ENCODE peak calls at places on chromosomes 16 and 17, in seven cellular contexts. H is IMR-90, E is mesendoderm, J is H9, B is trophoblast cell, L is H1, S is mesenchymal stem cell. X is an unnamed sample.

GRCh38 chr16:83965444-83966152 is 2.4 kb upstream of the NECAB2 start:
- DNase-seq in J (no peak), L (no peak), H (no peak), E (no peak), B (no peak), S (no peak), X (no peak)

GRCh38 chr17:41975099-41976083 is 8.8 kb downstream of the CNP start:
- DNase-seq in S (no peak), B (no peak), H (peak), E (no peak), J (no peak), L (no peak), X (no peak)

GRCh38 chr17:396788-397187 is 44.2 kb upstream of the RPH3AL start:
- DNase-seq in H (no peak), E (no peak), J (no peak), L (no peak), B (no peak), S (no peak), X (no peak)

GRCh38 chr16:80369559-80369958 is 171.2 kb upstream of the DYNLRB2 start:
- DNase-seq in E (peak), H (peak), B (peak), J (peak), S (peak), L (peak), X (peak)

GRCh38 chr16:80436510-80436909 is 104.3 kb upstream of the DYNLRB2 start:
- DNase-seq in E (no peak), H (no peak), B (no peak), S (no peak), J (no peak), L (no peak), X (no peak)

GRCh38 chr17:76502326-76503211 is 1.3 kb upstream of the RHBDF2 start:
- DNase-seq in S (no peak), H (no peak), E (no peak), J (no peak), L (no peak), B (no peak), X (no peak)

GRCh38 chr16:35510701-35511100 is 2051.3 kb downstream of the TP53TG3F start:
- DNase-seq in B (no peak), E (no peak), H (no peak), L (no peak), J (no peak), S (no peak), X (no peak)

GRCh38 chr16:73183678-73184092 is 135.8 kb upstream of the ZFHX3 start:
- DNase-seq in L (no peak), B (no peak), J (no peak), E (no peak), S (no peak), H (no peak), X (no peak)

GRCh38 chr17:64218066-64218465 is 45.0 kb downstream of the TEX2 start:
- DNase-seq in J (no peak), E (no peak), B (no peak), S (no peak), L (no peak), H (no peak), X (no peak)

GRCh38 chr17:41739661-41740352 is 5.4 kb upstream of the HAP1 start:
- DNase-seq in B (peak), J (no peak), S (peak), E (no peak), L (no peak), H (peak), X (no peak)

GRCh38 chr17:4159761-4160160 is 16.8 kb downstream of the CYB5D2 start:
- DNase-seq in J (no peak), S (no peak), E (no peak), B (no peak), L (no peak), H (no peak), X (no peak)

GRCh38 chr16:27977966-27978365 is 85.5 kb downstream of the GSG1L start:
- DNase-seq in S (no peak), B (peak), H (peak), L (no peak), J (no peak), E (no peak), X (no peak)

GRCh38 chr16:27976990-27977389 is 86.5 kb downstream of the GSG1L start:
- DNase-seq in B (no peak), E (no peak), L (no peak), J (no peak), H (no peak), S (no peak), X (no peak)

GRCh38 chr16:27972500-27972899 is 91.0 kb downstream of the GSG1L start:
- DNase-seq in J (peak), H (peak), B (peak), L (no peak), E (peak), S (peak), X (peak)

GRCh38 chr16:27973678-27974077 is 89.8 kb downstream of the GSG1L start:
- DNase-seq in L (no peak), E (peak), B (no peak), S (no peak), J (no peak), H (no peak), X (no peak)

GRCh38 chr16:27974896-27975540 is 88.5 kb downstream of the GSG1L start:
- DNase-seq in B (no peak), H (no peak), S (no peak), J (no peak), E (no peak), L (no peak), X (no peak)
- H2BK120ac ChIP-seq in B (no peak), H (no peak), S (no peak), J (no peak), E (no peak), L (no peak), X (no peak)

DNA sequence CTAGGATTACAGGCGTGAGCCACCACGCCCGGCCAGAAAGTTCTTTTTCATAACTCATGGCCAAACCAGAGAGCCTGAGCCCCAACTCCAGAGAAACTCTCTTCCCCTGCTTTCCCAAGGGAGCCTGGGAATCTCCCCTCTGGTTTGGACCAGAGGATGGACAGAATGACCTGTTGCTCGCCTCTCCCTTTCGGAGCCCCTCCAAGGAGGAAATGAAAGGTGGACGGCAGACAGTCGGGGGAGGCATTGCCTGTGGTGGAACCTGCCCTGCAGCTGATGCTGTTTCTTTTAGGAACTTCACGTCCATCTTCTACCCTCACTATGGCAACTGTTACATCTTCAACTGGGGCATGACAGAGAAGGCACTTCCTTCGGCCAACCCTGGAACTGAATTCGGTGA is 65.5 kb downstream of the SCNN1B start:
- DNase-seq in H (no peak), E (no peak), S (no peak), B (no peak), J (no peak), L (no peak), X (no peak)
- H2BK120ac ChIP-seq in H (no peak), E (no peak), S (no peak), B (no peak), J (no peak), L (no peak), X (no peak)

GRCh38 chr17:2410951-2411350 is 10.1 kb upstream of the MNT start:
- DNase-seq in B (no peak), L (no peak), S (no peak), J (no peak), H (no peak), E (no peak), X (no peak)
- H2BK120ac ChIP-seq in B (no peak), L (no peak), S (no peak), J (no peak), H (no peak), E (no peak), X (no peak)

GRCh38 chr16:28182183-28182582 is 29.6 kb downstream of the XPO6 start:
- DNase-seq in E (no peak), S (peak), B (peak), J (no peak), L (no peak), H (peak), X (no peak)

GRCh38 chr16:28181557-28181914 is 30.2 kb downstream of the XPO6 start:
- DNase-seq in L (no peak), J (no peak), B (peak), H (peak), S (peak), E (peak), X (no peak)

GRCh38 chr16:28184625-28185024 is 27.1 kb downstream of the XPO6 start:
- DNase-seq in S (no peak), J (no peak), E (no peak), L (no peak), B (no peak), H (no peak), X (no peak)

GRCh38 chr16:28183930-28184329 is 27.8 kb downstream of the XPO6 start:
- DNase-seq in B (no peak), J (no peak), H (no peak), L (no peak), E (no peak), S (no peak), X (no peak)

DNA sequence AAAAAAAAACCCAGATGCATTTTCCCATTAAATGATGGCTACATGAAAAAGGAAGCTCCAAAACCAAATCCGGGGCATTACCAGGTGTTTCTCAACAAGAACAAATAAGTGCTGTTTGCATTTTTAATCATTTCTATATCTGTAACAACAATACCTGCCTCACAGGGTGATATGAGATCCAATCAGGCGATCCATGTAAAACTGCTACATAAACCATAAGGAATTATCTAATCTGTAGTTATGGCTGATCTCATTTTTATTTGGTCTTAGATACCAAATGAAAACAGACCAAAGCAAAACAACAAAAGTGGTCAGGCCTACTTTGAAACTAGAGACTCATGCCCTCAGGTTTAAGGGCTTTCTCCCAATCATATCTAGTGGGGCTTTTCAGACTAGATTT is 28.3 kb downstream of the XPO6 start:
- DNase-seq in J (no peak), S (no peak), L (no peak), B (no peak), H (no peak), E (no peak), X (no peak)
- H2BK120ac ChIP-seq in J (no peak), S (no peak), L (no peak), B (no peak), H (no peak), E (no peak), X (no peak)

DNA sequence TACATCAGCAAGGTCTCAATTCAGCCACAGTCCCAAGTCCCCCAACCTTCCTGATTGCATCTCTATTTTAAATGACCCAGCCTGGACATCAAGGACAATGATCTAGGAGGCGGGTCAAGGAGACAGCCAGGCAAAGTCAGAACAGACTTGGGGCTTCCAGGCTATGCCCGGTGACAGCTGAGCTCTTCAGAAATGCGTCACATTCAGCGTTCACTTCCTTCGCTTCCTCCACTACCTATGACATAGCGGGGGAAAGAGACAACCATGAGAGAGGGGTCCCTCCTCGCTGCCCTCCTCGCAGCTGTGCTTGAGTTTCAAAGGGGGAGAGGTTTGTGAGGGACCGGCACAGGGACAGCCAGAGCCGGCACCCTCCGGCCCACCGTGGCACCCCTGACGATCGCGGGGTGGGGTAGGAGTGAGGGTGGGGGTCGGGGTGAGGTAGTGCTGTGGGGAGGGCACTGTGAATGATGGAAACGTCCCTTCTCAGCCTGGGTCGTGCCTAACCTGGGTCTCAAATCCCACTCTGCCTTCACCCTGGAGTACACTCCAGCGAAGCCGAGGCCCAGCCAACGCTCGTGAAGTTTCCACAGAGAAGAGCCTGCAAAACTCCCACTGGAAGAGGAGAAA is 12.3 kb upstream of the LGALS3BP start:
- DNase-seq in E (no peak), H (no peak), J (no peak), B (no peak), S (no peak), L (no peak), X (no peak)
- H2BK120ac ChIP-seq in E (no peak), H (no peak), J (no peak), B (no peak), S (no peak), L (no peak), X (no peak)

DNA sequence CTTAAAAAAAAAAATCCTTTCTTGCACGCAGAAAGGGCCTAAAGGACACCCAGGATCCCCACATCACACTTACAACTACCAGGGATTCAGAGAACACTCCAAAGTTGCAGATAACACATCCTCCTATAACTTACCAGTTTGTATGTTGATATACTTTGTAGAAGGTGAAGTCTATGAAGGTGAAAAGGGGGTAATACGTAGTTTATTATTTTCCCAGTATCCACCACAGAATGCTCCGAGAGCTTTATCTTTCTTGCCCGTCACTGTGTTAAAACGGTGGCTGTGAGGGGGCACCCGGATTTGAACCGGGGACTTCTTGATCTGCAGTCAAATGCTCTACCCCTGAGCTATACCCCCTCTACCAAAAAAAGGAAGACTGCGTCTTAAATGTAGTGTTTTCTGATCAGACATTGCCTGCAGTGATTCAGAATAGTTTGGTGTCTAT is 7.9 kb upstream of the RPL23 start:
- DNase-seq in J (peak), E (peak), H (no peak), S (no peak), L (no peak), B (no peak), X (no peak)
- H2BK120ac ChIP-seq in J (no peak), E (no peak), H (no peak), S (no peak), L (no peak), B (no peak), X (no peak)

X was measured in neuronal stem cell.